ENCODE peak calls at places on chromosomes 5 and 9, in five cellular contexts. C, Y, R, N and L are unnamed samples. For H3K4me1, the result is how much of the 10 kb centered on the place peaks cover.

GRCh38 chr5:172871982-172872381 is 37.9 kb downstream of the ERGIC1 start:
- DNase-seq in N (no peak), Y (no peak), R (no peak), C (no peak), L (no peak)

GRCh38 chr9:134728021-134728795 is 86.6 kb downstream of the COL5A1 start:
- DNase-seq in N (no peak), R (no peak), Y (no peak), C (no peak), L (no peak)

GRCh38 chr5:40165789-40166728 is 513.7 kb upstream of the PTGER4 start:
- DNase-seq in R (no peak), N (no peak), C (no peak), Y (no peak), L (peak)

GRCh38 chr5:170388818-170389217 is 349 bp downstream of the KCNMB1 start:
- DNase-seq in Y (no peak), C (no peak), N (no peak), R (no peak), L (no peak)

GRCh38 chr9:34413229-34413852 is 36.6 kb upstream of the MYORG start:
- DNase-seq in C (peak), Y (peak), R (peak), N (no peak), L (peak)

GRCh38 chr5:73280821-73281746 is 108.1 kb downstream of the TMEM174 start:
- DNase-seq in Y (no peak), C (no peak), R (no peak), N (no peak), L (no peak)

GRCh38 chr5:108669493-108669892 is 78.2 kb upstream of the FER start:
- DNase-seq in N (no peak), Y (no peak), R (no peak), C (no peak), L (no peak)

GRCh38 chr9:101636247-101636646 is 41.5 kb upstream of the PPP3R2 start:
- DNase-seq in Y (no peak), N (no peak), R (no peak), C (no peak), L (no peak)

GRCh38 chr9:14533867-14534650 is 159.2 kb downstream of the ZDHHC21 start:
- DNase-seq in R (no peak), C (no peak), N (no peak), Y (no peak), L (peak)

GRCh38 chr5:43711496-43711895 is 108.5 kb downstream of the NNT start:
- DNase-seq in C (peak), R (no peak), N (no peak), Y (no peak), L (no peak)

GRCh38 chr5:158797498-158797845 is 302.2 kb downstream of the EBF1 start:
- DNase-seq in C (no peak), Y (no peak), N (no peak), R (no peak), L (no peak)

GRCh38 chr9:4832786-4833579 is 40.2 kb downstream of the RCL1 start:
- DNase-seq in R (no peak), N (no peak), Y (no peak), C (peak), L (no peak)

GRCh38 chr5:25995209-25995608 is 1043.2 kb downstream of the CDH9 start:
- DNase-seq in C (no peak), R (no peak), N (no peak), Y (no peak), L (no peak)

GRCh38 chr5:77937015-77937908 is 161.1 kb upstream of the TBCA start:
- DNase-seq in C (no peak), Y (no peak), N (peak), R (no peak), L (no peak)

GRCh38 chr9:128689293-128689770 is 310 bp downstream of the SET start:
- DNase-seq in R (no peak), N (no peak), Y (no peak), C (no peak), L (no peak)

GRCh38 chr5:11854926-11855325 is 49.3 kb downstream of the CTNND2 start:
- DNase-seq in Y (no peak), N (no peak), C (no peak), R (no peak), L (no peak)

GRCh38 chr5:172503925-172504730 is 49.8 kb upstream of the SH3PXD2B start:
- DNase-seq in N (no peak), Y (peak), C (no peak), R (no peak), L (no peak)

GRCh38 chr5:135203019-135203418 is 169.0 kb upstream of the PITX1 start:
- DNase-seq in N (no peak), Y (no peak), C (no peak), R (no peak), L (peak)

GRCh38 chr5:126516133-126516532 is 78.9 kb downstream of the ALDH7A1 start:
- DNase-seq in Y (no peak), N (no peak), C (no peak), R (no peak), L (no peak)

GRCh38 chr5:31707294-31707693 is 68.4 kb downstream of the PDZD2 start:
- DNase-seq in Y (no peak), N (no peak), R (no peak), C (no peak), L (no peak)

GRCh38 chr9:107989544-107989943 is 500.0 kb upstream of the KLF4 start:
- DNase-seq in R (no peak), C (no peak), Y (no peak), N (no peak), L (no peak)

GRCh38 chr5:140189977-140190867 is 15.2 kb downstream of the CYSTM1 start:
- DNase-seq in N (no peak), C (no peak), Y (no peak), R (peak), L (no peak)

GRCh38 chr5:169778622-169779596 is 141.8 kb downstream of the DOCK2 start:
- DNase-seq in R (no peak), C (no peak), Y (no peak), N (peak), L (no peak)

GRCh38 chr9:35675204-35675603 is 1.5 kb downstream of the CA9 start:
- DNase-seq in N (no peak), R (no peak), C (no peak), Y (peak), L (peak)

GRCh38 chr9:98017306-98017705 is 34.2 kb downstream of the ANP32B start:
- DNase-seq in C (no peak), N (no peak), Y (no peak), R (no peak), L (no peak)

GRCh38 chr9:92608221-92609141 is 61.5 kb downstream of the IPPK start:
- DNase-seq in R (no peak), Y (peak), N (no peak), C (peak), L (no peak)

GRCh38 chr5:133366438-133366837 is 245.9 kb downstream of the FSTL4 start:
- DNase-seq in C (no peak), Y (no peak), R (no peak), N (no peak), L (no peak)

GRCh38 chr5:43256261-43256966 is 56.8 kb downstream of the HMGCS1 start:
- DNase-seq in N (no peak), Y (no peak), C (no peak), R (no peak), L (no peak)

GRCh38 chr5:80931423-80931822 is 28.7 kb upstream of the RASGRF2 start:
- DNase-seq in N (no peak), Y (no peak), R (no peak), C (no peak), L (no peak)

GRCh38 chr5:128274441-128274840 is 190.9 kb downstream of the SLC12A2 start:
- DNase-seq in R (no peak), N (no peak), Y (no peak), C (no peak), L (no peak)

GRCh38 chr9:120768247-120768646 is 25.0 kb downstream of the FBXW2 start:
- DNase-seq in N (no peak), R (no peak), Y (no peak), C (no peak), L (peak)

GRCh38 chr9:98083059-98083458 is 26.5 kb downstream of the NANS start:
- DNase-seq in C (no peak), N (no peak), Y (no peak), R (no peak), L (no peak)

GRCh38 chr9:27457445-27457844 is 66.6 kb upstream of the IFNK start:
- DNase-seq in R (peak), Y (peak), N (no peak), C (no peak), L (peak)

GRCh38 chr9:106075991-106076390 is 381.6 kb downstream of the TMEM38B start:
- DNase-seq in R (no peak), Y (no peak), N (no peak), C (no peak), L (no peak)

GRCh38 chr5:142357469-142358090 is 32.8 kb upstream of the SPRY4 start:
- DNase-seq in Y (no peak), C (no peak), R (no peak), N (no peak), L (no peak)
- TF ChIP-seq CREB1 in Y (no peak), C (no peak), R (no peak), N (no peak), L (no peak)

DNA sequence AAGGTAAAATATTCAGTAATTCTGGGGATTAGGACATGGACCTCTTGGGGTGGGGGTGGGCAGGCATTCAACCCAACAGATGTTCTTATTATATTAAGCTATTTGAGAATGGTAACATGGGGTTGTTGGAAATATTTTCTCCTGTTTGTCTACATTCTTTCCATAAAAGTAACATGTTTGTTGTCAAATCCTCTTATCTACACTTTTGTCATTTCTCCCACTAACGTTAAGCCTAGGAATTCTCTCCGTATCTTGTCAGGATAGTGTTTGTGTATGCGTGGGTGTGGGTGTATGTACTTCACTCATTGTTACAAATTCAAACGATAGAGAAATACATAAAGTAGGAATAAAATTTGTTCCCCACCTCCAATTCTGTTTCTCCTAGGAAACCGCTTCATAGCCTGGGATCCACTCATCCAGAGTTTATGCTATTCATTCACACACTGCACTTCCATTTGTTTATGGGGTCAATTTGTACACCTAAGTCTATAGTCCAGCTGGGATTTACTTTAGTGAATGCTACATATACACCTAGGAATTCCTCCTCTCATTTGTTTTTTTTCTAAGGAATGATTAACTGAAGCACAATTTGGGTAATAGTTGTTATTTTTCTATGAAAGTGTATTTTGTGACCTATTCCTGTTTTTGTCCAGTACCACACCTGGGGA is 216.8 kb downstream of the DCP2 start:
- DNase-seq in R (no peak), Y (no peak), N (no peak), C (peak), L (no peak)
- H3K4me1 ChIP-seq in R (under half), Y (under half), N (under half), C (under half), L (under half)

GRCh38 chr5:132253008-132253441 is 4.5 kb upstream of the PDLIM4 start:
- DNase-seq in R (no peak), N (no peak), Y (no peak), C (no peak), L (no peak)

GRCh38 chr5:132256086-132256782 is 1.3 kb upstream of the PDLIM4 start:
- DNase-seq in R (peak), Y (no peak), C (no peak), N (no peak), L (no peak)

GRCh38 chr5:132256783-132257130 is 739 bp upstream of the PDLIM4 start:
- DNase-seq in C (no peak), Y (no peak), N (no peak), R (no peak), L (no peak)

GRCh38 chr5:132253452-132254320 is 3.8 kb upstream of the PDLIM4 start:
- DNase-seq in Y (no peak), N (no peak), R (no peak), C (no peak), L (no peak)

GRCh38 chr5:132254321-132254977 is 3.0 kb upstream of the PDLIM4 start:
- DNase-seq in Y (no peak), R (no peak), C (no peak), N (no peak), L (no peak)
- TF ChIP-seq CREB1 in Y (no peak), R (no peak), C (no peak), N (no peak), L (no peak)

GRCh38 chr5:112685929-112686328 is 51.8 kb upstream of the APC start:
- DNase-seq in N (no peak), C (no peak), R (no peak), Y (no peak), L (no peak)
- H3K4me1 ChIP-seq in N (under half), C (under half), R (under half), Y (under half), L (under half)

GRCh38 chr9:21440139-21440538 is at the start of gene IFNA1:
- DNase-seq in C (no peak), Y (no peak), N (no peak), R (no peak), L (no peak)

GRCh38 chr9:21432640-21433425 is 7.4 kb upstream of the IFNA1 start:
- DNase-seq in Y (no peak), R (no peak), C (no peak), N (no peak), L (no peak)

DNA sequence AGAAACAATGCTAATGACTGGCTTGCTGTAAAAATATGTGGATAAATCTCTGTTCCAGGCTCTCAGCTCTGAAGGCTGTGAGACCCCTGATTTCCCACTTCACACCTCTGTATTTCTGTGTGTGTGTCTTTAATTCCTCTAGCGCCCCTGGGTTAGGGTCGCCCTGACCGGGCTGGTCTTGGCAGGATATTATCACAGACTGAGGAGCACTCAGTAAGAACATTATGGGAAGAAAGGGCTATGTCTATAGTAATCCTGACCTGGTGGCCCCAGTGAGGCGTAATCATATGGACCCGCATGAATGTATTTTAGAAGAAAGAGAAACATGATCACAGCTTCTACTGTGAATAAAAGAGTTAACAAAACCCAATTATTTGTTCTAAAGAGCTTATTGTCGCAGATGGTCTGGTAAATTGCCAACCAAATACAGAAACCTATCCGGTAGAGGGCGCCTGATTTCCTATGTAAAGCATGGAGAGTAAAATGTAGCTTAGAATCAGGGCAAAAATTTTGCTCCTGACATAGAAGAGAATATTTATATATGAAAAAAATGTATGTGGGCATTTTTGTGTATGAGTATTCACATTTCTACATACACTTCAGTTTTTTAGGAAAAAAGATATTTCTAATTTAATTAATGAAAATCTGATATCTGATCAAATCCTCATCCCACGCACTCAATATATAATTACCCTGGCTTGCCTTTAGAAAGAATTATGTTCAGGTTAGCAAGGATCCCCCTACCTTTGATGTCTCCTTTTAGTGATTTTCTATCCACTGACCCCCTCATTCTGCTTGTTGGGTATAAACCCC is 5.8 kb upstream of the IFNA1 start:
- DNase-seq in R (no peak), C (peak), N (no peak), Y (peak), L (peak)
- TF ChIP-seq CREB1 in R (no peak), C (no peak), N (no peak), Y (no peak), L (no peak)

GRCh38 chr9:133522073-133522910 is 2.5 kb downstream of the MYMK start:
- DNase-seq in N (no peak), C (no peak), R (no peak), Y (no peak), L (no peak)
- H3K4me1 ChIP-seq in N (under half), C (under half), R (under half), Y (under half), L (under half)

GRCh38 chr9:109307380-109308240 is 13.2 kb downstream of the EPB41L4B start:
- DNase-seq in Y (no peak), R (no peak), N (no peak), C (peak), L (no peak)

GRCh38 chr9:109302606-109303005 is 18.3 kb downstream of the EPB41L4B start:
- DNase-seq in N (no peak), C (no peak), R (no peak), Y (no peak), L (no peak)

GRCh38 chr9:109303900-109304299 is 17.0 kb downstream of the EPB41L4B start:
- DNase-seq in N (no peak), R (no peak), Y (no peak), C (no peak), L (no peak)

GRCh38 chr9:109304350-109304749 is 16.5 kb downstream of the EPB41L4B start:
- DNase-seq in Y (no peak), N (no peak), C (peak), R (no peak), L (no peak)

DNA sequence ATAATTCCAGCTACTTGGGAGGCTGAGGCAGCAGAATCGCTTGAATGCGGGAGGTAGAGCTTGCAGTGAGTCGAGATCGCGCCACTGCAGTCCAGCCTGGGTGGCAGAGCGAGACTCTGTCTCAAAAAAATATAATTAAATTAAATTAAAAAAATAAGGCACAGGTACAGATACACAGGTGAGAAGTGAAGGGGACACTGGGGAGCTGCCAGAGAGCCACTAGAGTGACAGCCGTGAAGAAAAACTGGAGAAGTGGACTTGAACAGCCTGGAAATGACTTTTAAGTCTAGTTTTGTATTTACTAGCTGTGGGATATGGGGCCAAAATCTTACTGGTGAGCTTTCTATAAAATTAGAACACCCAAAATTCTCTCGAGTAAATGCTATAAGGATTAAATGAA is 15.1 kb downstream of the EPB41L4B start:
- DNase-seq in Y (no peak), R (no peak), N (no peak), C (no peak), L (no peak)
- TF ChIP-seq CREB1 in Y (no peak), R (no peak), N (no peak), C (no peak), L (no peak)

GRCh38 chr5:38463634-38464521 is 92.6 kb downstream of the LIFR start:
- DNase-seq in N (no peak), C (peak), R (no peak), Y (no peak), L (no peak)
- H3K4me1 ChIP-seq in N (under half), C (half or more), R (under half), Y (under half), L (under half)